ENCODE peak calls at places on chromosomes 16 and 17, in seven cellular contexts. B, S, E, T, V, U and Q are unnamed samples.

GRCh38 chr16:30570621-30571443 is 682 bp downstream of the ZNF688 start:
- DNase-seq in T (peak), V (no peak), B (no peak), S (no peak), U (peak), E (no peak), Q (peak)

GRCh38 chr17:80151333-80151732 is 4.4 kb upstream of the EIF4A3 start:
- DNase-seq in S (no peak), V (no peak), B (no peak), U (no peak), E (no peak), T (no peak), Q (no peak)

GRCh38 chr16:1079341-1079740 is 6.8 kb downstream of the SSTR5 start:
- DNase-seq in S (no peak), E (no peak), T (no peak), U (no peak), B (no peak), V (no peak), Q (no peak)

GRCh38 chr17:57009737-57010445 is 32.0 kb downstream of the SCPEP1 start:
- DNase-seq in T (peak), S (no peak), V (peak), B (peak), E (peak), U (peak), Q (peak)

GRCh38 chr17:35129154-35129972 is 7.9 kb downstream of the FNDC8 start:
- DNase-seq in B (no peak), E (no peak), S (no peak), U (no peak), T (no peak), V (no peak), Q (no peak)

GRCh38 chr17:69350911-69351310 is 24.0 kb upstream of the ABCA5 start:
- DNase-seq in E (no peak), V (no peak), T (no peak), U (no peak), S (no peak), B (no peak), Q (no peak)

GRCh38 chr17:68533887-68534700 is 21.9 kb downstream of the PRKAR1A start:
- DNase-seq in B (peak), S (no peak), U (no peak), V (no peak), E (no peak), T (no peak), Q (no peak)

GRCh38 chr16:77744136-77744535 is 21.8 kb downstream of the NUDT7 start:
- DNase-seq in E (no peak), U (no peak), T (no peak), B (no peak), V (no peak), S (no peak), Q (no peak)

GRCh38 chr17:65362826-65363225 is 198.6 kb downstream of the AXIN2 start:
- DNase-seq in T (no peak), B (peak), S (no peak), U (no peak), V (no peak), E (no peak), Q (no peak)

GRCh38 chr17:2062571-2063183 is 7.8 kb downstream of the HIC1 start:
- DNase-seq in E (no peak), B (no peak), U (peak), S (no peak), V (no peak), T (peak), Q (no peak)

GRCh38 chr17:80277751-80278671 is 17.4 kb downstream of the RNF213 start:
- DNase-seq in S (no peak), B (no peak), E (no peak), U (no peak), T (no peak), V (no peak), Q (no peak)

GRCh38 chr16:70760221-70760620 is 40.7 kb downstream of the VAC14 start:
- DNase-seq in B (no peak), T (no peak), V (no peak), E (no peak), U (no peak), S (no peak), Q (no peak)

GRCh38 chr17:82490512-82491195 is 28.9 kb upstream of the FOXK2 start:
- DNase-seq in B (peak), T (no peak), U (no peak), V (no peak), E (no peak), S (no peak), Q (no peak)

GRCh38 chr17:44892250-44892649 is 7.0 kb downstream of the EFTUD2 start:
- DNase-seq in U (no peak), B (no peak), S (no peak), V (no peak), T (no peak), E (no peak), Q (no peak)

GRCh38 chr17:36133629-36134259 is 30.1 kb downstream of the CCL4 start:
- DNase-seq in B (no peak), T (no peak), U (no peak), V (no peak), S (no peak), E (no peak), Q (no peak)

GRCh38 chr16:67111951-67112444 is 2.3 kb downstream of the PHAF1 start:
- DNase-seq in U (no peak), B (no peak), E (no peak), S (no peak), T (no peak), V (no peak), Q (no peak)

GRCh38 chr16:24906199-24906808 is 60.5 kb downstream of the SLC5A11 start:
- DNase-seq in E (no peak), B (no peak), T (no peak), S (no peak), V (no peak), U (no peak), Q (no peak)

GRCh38 chr16:71255721-71256120 is 25.2 kb upstream of the HYDIN start:
- DNase-seq in S (no peak), E (no peak), T (no peak), B (no peak), V (no peak), U (no peak), Q (no peak)

GRCh38 chr17:27396045-27396444 is 60.2 kb upstream of the KSR1 start:
- DNase-seq in U (no peak), S (no peak), V (no peak), T (no peak), E (no peak), B (no peak), Q (no peak)

GRCh38 chr17:7029659-7030058 is 6.2 kb upstream of the SLC16A13 start:
- DNase-seq in U (no peak), E (no peak), V (no peak), T (no peak), S (no peak), B (peak), Q (no peak)

GRCh38 chr16:29007865-29008593 is 23.2 kb downstream of the LAT start:
- DNase-seq in T (no peak), U (no peak), E (no peak), V (peak), B (peak), S (no peak), Q (no peak)

GRCh38 chr17:46885956-46886663 is 34.7 kb downstream of the WNT9B start:
- DNase-seq in S (no peak), E (no peak), V (no peak), T (peak), B (no peak), U (no peak), Q (no peak)

GRCh38 chr16:73747328-73747727 is 549.3 kb upstream of the PSMD7 start:
- DNase-seq in T (no peak), V (no peak), S (no peak), U (no peak), E (no peak), B (no peak), Q (no peak)

GRCh38 chr16:73739049-73739769 is 557.4 kb upstream of the PSMD7 start:
- DNase-seq in S (no peak), V (no peak), U (no peak), T (no peak), E (no peak), B (no peak), Q (no peak)

GRCh38 chr16:73746554-73746953 is 550.1 kb upstream of the PSMD7 start:
- DNase-seq in S (no peak), U (no peak), B (peak), V (no peak), E (no peak), T (no peak), Q (no peak)

GRCh38 chr16:73743665-73744496 is 552.7 kb upstream of the PSMD7 start:
- DNase-seq in B (no peak), E (no peak), V (no peak), U (peak), S (no peak), T (no peak), Q (no peak)
- TF ChIP-seq CTCF in B (no peak), E (no peak), V (no peak), U (peak), S (peak), T (no peak), Q (no peak)

GRCh38 chr17:30366536-30366935 is 12.2 kb upstream of the CPD start:
- DNase-seq in U (no peak), E (no peak), V (no peak), S (no peak), T (no peak), B (no peak), Q (no peak)
- TF ChIP-seq CTCF in U (no peak), E (no peak), V (no peak), S (no peak), T (no peak), B (no peak), Q (no peak)

GRCh38 chr17:50285941-50286340 is 11.7 kb downstream of the TMEM92 start:
- DNase-seq in S (no peak), B (no peak), V (no peak), T (no peak), E (no peak), U (no peak), Q (no peak)
- TF ChIP-seq CTCF in S (no peak), B (no peak), V (no peak), T (no peak), E (no peak), U (no peak), Q (no peak)

GRCh38 chr16:83793179-83793578 is 14.6 kb upstream of the HSBP1 start:
- DNase-seq in V (no peak), E (no peak), S (no peak), T (no peak), B (no peak), U (no peak), Q (no peak)

GRCh38 chr16:83794874-83795273 is 12.9 kb upstream of the HSBP1 start:
- DNase-seq in V (no peak), B (no peak), E (no peak), U (no peak), S (no peak), T (no peak), Q (no peak)

GRCh38 chr16:83789642-83790401 is 18.0 kb upstream of the HSBP1 start:
- DNase-seq in U (no peak), V (no peak), S (no peak), T (no peak), B (no peak), E (no peak), Q (no peak)

GRCh38 chr16:83791916-83792315 is 15.9 kb upstream of the HSBP1 start:
- DNase-seq in B (no peak), E (no peak), V (no peak), T (no peak), U (no peak), S (no peak), Q (no peak)

DNA sequence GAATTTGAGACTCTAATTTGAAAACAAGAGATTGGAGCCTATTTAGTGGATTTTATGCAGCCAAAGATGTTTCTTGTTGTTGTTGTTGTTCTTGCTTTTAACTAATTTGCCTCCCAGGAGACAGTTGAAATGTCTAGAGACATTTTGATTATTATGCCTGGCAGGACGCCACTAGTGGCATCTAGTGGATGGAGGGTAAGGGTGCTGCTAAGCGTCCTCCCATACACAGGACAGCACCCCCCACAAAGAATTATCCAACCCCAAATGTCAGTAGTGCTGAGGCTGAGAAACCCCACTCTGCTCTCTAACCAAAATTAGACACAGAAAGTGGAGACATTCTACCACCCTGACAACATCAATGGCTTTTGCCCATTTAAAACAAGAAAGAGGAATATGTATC is 15.4 kb upstream of the HSBP1 start:
- DNase-seq in E (no peak), U (no peak), V (no peak), S (no peak), B (no peak), T (no peak), Q (no peak)
- TF ChIP-seq CTCF in E (no peak), U (no peak), V (no peak), S (no peak), B (no peak), T (no peak), Q (no peak)

GRCh38 chr16:18938986-18939385 is 12.8 kb upstream of the SMG1 start:
- DNase-seq in E (no peak), T (no peak), B (no peak), S (no peak), V (no peak), U (no peak), Q (no peak)
- TF ChIP-seq CTCF in E (no peak), T (no peak), B (no peak), S (no peak), V (no peak), U (no peak), Q (no peak)